ENCODE peak calls at places on chromosomes 16 and 17, in six cellular contexts. R, M, P, X, E and J are unnamed samples.

GRCh38 chr17:700504-701094 is 14.0 kb downstream of the VPS53 start:
- DNase-seq in M (no peak), P (no peak), R (peak; percentile 50), X (no peak), E (no peak), J (peak; percentile 22)

GRCh38 chr16:4505356-4506153 is 29.4 kb downstream of the HMOX2 start:
- DNase-seq in P (no peak), X (peak; percentile 19), R (no peak), M (no peak), E (peak; percentile 46), J (peak; percentile 73)

GRCh38 chr17:64128787-64129514 is 993 bp downstream of the ERN1 start:
- DNase-seq in X (no peak), P (no peak), R (peak; percentile 37), M (no peak), E (no peak), J (no peak)

GRCh38 chr17:39622380-39623006 is 4.3 kb upstream of the PPP1R1B start:
- DNase-seq in X (peak; percentile 30), R (no peak), E (no peak), M (peak; percentile 31), P (no peak), J (no peak)

GRCh38 chr17:17206149-17206912 is at the start of gene PLD6:
- DNase-seq in X (peak; percentile 89), R (peak; percentile 79), M (peak; percentile 60), E (peak; percentile 86), P (peak; percentile 62), J (peak; percentile 92)

GRCh38 chr16:86076606-86077005 is 177.6 kb downstream of the IRF8 start:
- DNase-seq in E (no peak), R (no peak), M (no peak), P (no peak), X (no peak), J (no peak)

GRCh38 chr16:4077083-4077714 is 39.0 kb downstream of the ADCY9 start:
- DNase-seq in P (no peak), M (peak; percentile 64), X (no peak), E (no peak), R (no peak), J (no peak)

GRCh38 chr17:48901241-48901640 is 7.0 kb upstream of the UBE2Z start:
- DNase-seq in M (no peak), R (no peak), E (no peak), P (no peak), X (no peak), J (no peak)

GRCh38 chr16:86354641-86355040 is 155.7 kb upstream of the FOXF1 start:
- DNase-seq in R (no peak), E (no peak), P (no peak), M (no peak), X (no peak), J (no peak)

GRCh38 chr16:12092347-12092882 is 115.9 kb downstream of the SNX29 start:
- DNase-seq in R (no peak), P (no peak), M (no peak), X (no peak), E (peak; percentile 55), J (no peak)

GRCh38 chr17:32240745-32241144 is 24.9 kb upstream of the RHBDL3 start:
- DNase-seq in X (no peak), R (no peak), P (no peak), E (no peak), M (no peak), J (no peak)

GRCh38 chr17:32626371-32626770 is 139.6 kb downstream of the CDK5R1 start:
- DNase-seq in R (no peak), M (peak; percentile 60), E (no peak), P (no peak), X (no peak), J (no peak)

GRCh38 chr16:58654456-58655214 is 25.0 kb upstream of the CNOT1 start:
- DNase-seq in R (no peak), E (no peak), X (no peak), P (no peak), M (no peak), J (no peak)

GRCh38 chr17:36627101-36627500 is 25.7 kb downstream of the MRM1 start:
- DNase-seq in R (no peak), M (peak; percentile 53), P (no peak), X (no peak), E (no peak), J (no peak)

GRCh38 chr16:69448470-69449193 is 24.2 kb downstream of the CYB5B start:
- DNase-seq in E (no peak), X (no peak), R (no peak), P (no peak), M (no peak), J (no peak)

GRCh38 chr17:75812096-75813001 is 27.7 kb downstream of the UNK start:
- DNase-seq in M (no peak), P (no peak), R (no peak), E (no peak), X (no peak), J (no peak)

GRCh38 chr16:46822270-46822669 is 8.7 kb downstream of the C16orf87 start:
- DNase-seq in E (no peak), X (no peak), R (no peak), M (no peak), P (no peak), J (no peak)

GRCh38 chr16:4460936-4461249 is 13.5 kb downstream of the NMRAL1 start:
- DNase-seq in M (no peak), R (no peak), E (no peak), P (no peak), X (no peak), J (no peak)